ENCODE peak calls at places on chromosomes 6 and 20, in six cellular contexts. R is left ventricle myocardium inferior; Y is AG04449; A is activated CD4-positive, alpha-beta T cell treated with anti-CD3 and anti-CD28 coated beads for 36 hours; L is NCI-H510A; O is body of pancreas. C is an unnamed sample.

GRCh38 chr6:25312034-25312620 is 33.0 kb downstream of the CARMIL1 start:
- DNase-seq in A (no peak), L (no peak), O (no peak), Y (no peak), R (no peak), C (no peak)

GRCh38 chr6:3001773-3002293 is 2.1 kb downstream of the NQO2 start:
- DNase-seq in A (no peak), Y (no peak), R (no peak), L (peak), O (peak), C (peak)

GRCh38 chr6:44828780-44829179 is 441.3 kb downstream of the CDC5L start:
- DNase-seq in L (no peak), A (no peak), O (no peak), R (no peak), Y (no peak), C (no peak)

GRCh38 chr6:87832025-87832825 is 130.2 kb upstream of the AKIRIN2 start:
- DNase-seq in Y (no peak), R (no peak), O (no peak), L (no peak), A (no peak), C (peak)

GRCh38 chr20:51636123-51636522 is 93.6 kb upstream of the NFATC2 start:
- DNase-seq in O (no peak), Y (no peak), L (no peak), R (no peak), A (peak), C (peak)

GRCh38 chr6:164520916-164521315 is 788.5 kb downstream of the C6orf118 start:
- DNase-seq in L (no peak), O (no peak), A (no peak), Y (no peak), R (no peak), C (no peak)

GRCh38 chr20:10074513-10074912 is 39.7 kb downstream of the ANKEF1 start:
- DNase-seq in L (no peak), O (peak), A (no peak), R (peak), Y (peak), C (peak)

GRCh38 chr20:8454137-8454712 is 322.2 kb downstream of the PLCB1 start:
- DNase-seq in R (no peak), A (peak), Y (peak), O (no peak), L (no peak), C (peak)

GRCh38 chr20:21102252-21102609 is 3.9 kb downstream of the LINC00237 start:
- DNase-seq in A (peak), Y (no peak), O (no peak), L (no peak), R (no peak), C (no peak)

GRCh38 chr6:156026543-156027268 is 571.1 kb upstream of the NOX3 start:
- DNase-seq in L (no peak), R (no peak), Y (no peak), A (no peak), O (no peak), C (no peak)

GRCh38 chr6:132813173-132813856 is 1.1 kb upstream of the RPS12 start:
- DNase-seq in Y (no peak), A (peak), L (no peak), O (peak), R (peak), C (no peak)

GRCh38 chr6:16398587-16398986 is 160.2 kb downstream of the GMPR start:
- DNase-seq in L (no peak), O (no peak), Y (no peak), A (no peak), R (no peak), C (no peak)

GRCh38 chr20:33229843-33230242 is 6.0 kb upstream of the BPIFA1 start:
- DNase-seq in Y (no peak), L (no peak), R (no peak), O (no peak), A (peak), C (no peak)

GRCh38 chr6:161302949-161303348 is 29.1 kb upstream of the AGPAT4 start:
- DNase-seq in O (no peak), L (no peak), R (no peak), Y (no peak), A (no peak), C (no peak)

GRCh38 chr20:57426831-57427230 is 35.6 kb downstream of the RBM38 start:
- DNase-seq in O (no peak), A (no peak), Y (no peak), L (no peak), R (no peak), C (no peak)

GRCh38 chr6:73657201-73657600 is 3.4 kb upstream of the SLC17A5 start:
- DNase-seq in O (no peak), R (no peak), A (peak), L (no peak), Y (no peak), C (no peak)

GRCh38 chr20:37364927-37365272 is 19.0 kb downstream of the SRC start:
- DNase-seq in A (no peak), O (peak), L (no peak), R (no peak), Y (no peak), C (no peak)

GRCh38 chr6:21911208-21911607 is 317.7 kb downstream of the SOX4 start:
- DNase-seq in Y (no peak), L (no peak), R (no peak), O (no peak), A (no peak), C (no peak)

GRCh38 chr6:3077430-3077829 is 9.1 kb downstream of the RIPK1 start:
- DNase-seq in L (no peak), A (no peak), R (no peak), O (no peak), Y (no peak), C (no peak)

GRCh38 chr6:13461805-13462204 is 25.6 kb downstream of the GFOD1 start:
- DNase-seq in L (no peak), A (no peak), R (no peak), O (no peak), Y (no peak), C (no peak)

GRCh38 chr20:45111799-45112471 is 3.0 kb downstream of the WFDC5 start:
- DNase-seq in L (no peak), R (no peak), A (peak), O (no peak), Y (no peak), C (no peak)

GRCh38 chr20:60046011-60046413 is 87.8 kb downstream of the CDH26 start:
- DNase-seq in R (no peak), A (no peak), L (no peak), O (no peak), Y (no peak), C (no peak)

GRCh38 chr6:51494342-51494741 is 593.1 kb downstream of the PKHD1 start:
- DNase-seq in A (no peak), O (no peak), R (no peak), Y (no peak), L (no peak), C (no peak)

GRCh38 chr6:16999486-17000436 is 102.1 kb upstream of the STMND1 start:
- DNase-seq in R (no peak), O (no peak), Y (peak), L (no peak), A (no peak), C (no peak)

GRCh38 chr20:51500936-51501335 is 41.6 kb downstream of the NFATC2 start:
- DNase-seq in A (peak), O (no peak), L (no peak), R (no peak), Y (no peak), C (no peak)

GRCh38 chr6:43757966-43758616 is 11.9 kb upstream of the VEGFA start:
- DNase-seq in L (no peak), Y (no peak), O (peak), R (peak), A (no peak), C (no peak)

GRCh38 chr20:19408971-19409370 is 196.5 kb downstream of the SLC24A3 start:
- DNase-seq in R (no peak), O (no peak), L (no peak), A (no peak), Y (no peak), C (no peak)

GRCh38 chr6:70547313-70547712 is 19.4 kb upstream of the SDHAF4 start:
- DNase-seq in A (no peak), L (no peak), O (no peak), R (no peak), Y (no peak), C (no peak)